ENCODE peak calls at places on chromosome 18, in five cellular contexts. Y is activated CD4-positive, alpha-beta T cell treated with anti-CD3 and anti-CD28 coated beads, Interleukin-2, amount 10 ng/mL, durations not matched to agents 7 days and 5 days; D is GM12865; O is naive thymus-derived CD8-positive, alpha-beta T cell; H is germinal center. W is an unnamed sample.

GRCh38 chr18:6650756-6651155 is 78.8 kb upstream of the ARHGAP28 start:
- DNase-seq in H (no peak), Y (no peak), O (no peak), D (no peak), W (no peak)

GRCh38 chr18:7234061-7234460 is 3.2 kb downstream of the LRRC30 start:
- DNase-seq in O (no peak), H (no peak), Y (no peak), D (no peak), W (no peak)

GRCh38 chr18:34947711-34948125 is 93.5 kb upstream of the MAPRE2 start:
- DNase-seq in Y (no peak), O (no peak), H (no peak), D (no peak), W (no peak)

GRCh38 chr18:69969491-69969890 is 21.8 kb upstream of the CD226 start:
- DNase-seq in Y (no peak), D (no peak), O (no peak), H (no peak), W (no peak)

GRCh38 chr18:11175266-11175947 is 26.0 kb upstream of the PIEZO2 start:
- DNase-seq in D (no peak), O (no peak), H (no peak), Y (no peak), W (no peak)

GRCh38 chr18:13530215-13530878 is 196.0 kb downstream of the FAM210A start:
- DNase-seq in Y (no peak), H (no peak), O (no peak), D (no peak), W (no peak)

GRCh38 chr18:5632041-5632440 is 88.2 kb upstream of the EPB41L3 start:
- DNase-seq in O (no peak), D (no peak), H (no peak), Y (no peak), W (no peak)

GRCh38 chr18:32771871-32772499 is 838 bp downstream of the KLHL14 start:
- DNase-seq in Y (no peak), O (no peak), H (peak), D (no peak), W (no peak)

GRCh38 chr18:49301608-49302007 is 158.8 kb downstream of the DYM start:
- DNase-seq in H (no peak), Y (no peak), D (no peak), O (no peak), W (no peak)

GRCh38 chr18:41206341-41206740 is 748.7 kb upstream of the PIK3C3 start:
- DNase-seq in Y (no peak), H (no peak), O (no peak), D (no peak), W (no peak)

GRCh38 chr18:37085362-37085761 is 256.4 kb downstream of the KIAA1328 start:
- DNase-seq in O (no peak), H (no peak), D (no peak), Y (no peak), W (no peak)

GRCh38 chr18:25109484-25109883 is 242.5 kb downstream of the ZNF521 start:
- DNase-seq in O (no peak), Y (no peak), D (no peak), H (no peak), W (no peak)

GRCh38 chr18:34773961-34774754 is 64.1 kb downstream of the DTNA start:
- DNase-seq in O (no peak), H (no peak), D (no peak), Y (no peak), W (no peak)

GRCh38 chr18:46630991-46631390 is 26.0 kb downstream of the LOXHD1 start:
- DNase-seq in Y (no peak), O (no peak), H (no peak), D (no peak), W (peak)

GRCh38 chr18:69838003-69838402 is 109.7 kb downstream of the CD226 start:
- DNase-seq in D (no peak), O (no peak), H (no peak), Y (no peak), W (no peak)

GRCh38 chr18:21194871-21195771 is 46.9 kb upstream of the GREB1L start:
- DNase-seq in Y (no peak), O (no peak), D (peak), H (no peak), W (no peak)

GRCh38 chr18:66077066-66077465 is 326.3 kb downstream of the CDH7 start:
- DNase-seq in H (no peak), Y (no peak), D (no peak), O (no peak), W (no peak)

GRCh38 chr18:31206787-31207381 is 44.2 kb upstream of the DSC1 start:
- DNase-seq in Y (no peak), D (peak), O (no peak), H (no peak), W (no peak)

GRCh38 chr18:3448845-3449701 is 899 bp upstream of the TGIF1 start:
- DNase-seq in D (peak), Y (peak), O (peak), H (peak), W (peak)

GRCh38 chr18:13318644-13319501 is 100.3 kb downstream of the LDLRAD4 start:
- DNase-seq in O (no peak), Y (no peak), D (no peak), H (no peak), W (no peak)

GRCh38 chr18:73980289-73980979 is 167.2 kb downstream of the FBXO15 start:
- DNase-seq in O (no peak), D (no peak), Y (no peak), H (no peak), W (no peak)

GRCh38 chr18:21439453-21439852 is 161.1 kb downstream of the ESCO1 start:
- DNase-seq in O (no peak), D (no peak), Y (no peak), H (no peak), W (no peak)

W was measured in activated CD8-positive, alpha-beta T cell treated with anti-CD3 and anti-CD28 coated beads, Interleukin-2, amount 10 ng/mL, durations not matched to agents 7 days and 5 days.